ENCODE peak calls at places on chromosomes 13 and 19, in five cellular contexts. U is psoas muscle, P is tibial nerve, H is breast epithelium, S is heart right ventricle. T is an unnamed sample.

GRCh38 chr13:67408823-67409222 is 178.7 kb upstream of the PCDH9 start:
- DNase-seq in U (no peak), P (no peak), H (no peak), S (no peak), T (no peak)

GRCh38 chr13:73096173-73097117 is 37.6 kb downstream of the KLF5 start:
- DNase-seq in U (no peak), P (no peak), H (no peak), S (no peak), T (no peak)

GRCh38 chr19:49129238-49129583 is 9.9 kb downstream of the PPFIA3 start:
- DNase-seq in U (no peak), P (no peak), H (no peak), S (no peak), T (no peak)

GRCh38 chr19:6677924-6678689 is 8.1 kb upstream of the TNFSF14 start:
- DNase-seq in U (no peak), P (no peak), H (no peak), S (no peak), T (no peak)

GRCh38 chr13:114249062-114249461 is 14.4 kb downstream of the CDC16 start:
- DNase-seq in U (no peak), P (no peak), H (no peak), S (no peak), T (no peak)

GRCh38 chr13:73880365-73880764 is 253.8 kb downstream of the KLF12 start:
- DNase-seq in U (no peak), P (no peak), H (no peak), S (no peak), T (no peak)

GRCh38 chr19:3263866-3264265 is 39.4 kb downstream of the CELF5 start:
- DNase-seq in U (no peak), P (no peak), H (no peak), S (no peak), T (no peak)

GRCh38 chr19:2803486-2804155 is 16.0 kb upstream of the ZNF554 start:
- DNase-seq in U (no peak), P (no peak), H (no peak), S (no peak), T (no peak)

GRCh38 chr19:44643605-44644390 is at the start of gene PVR:
- DNase-seq in U (peak), P (no peak), H (peak), S (peak), T (peak)

GRCh38 chr13:32676242-32676641 is 90.0 kb downstream of the PDS5B start:
- DNase-seq in U (no peak), P (no peak), H (no peak), S (no peak), T (no peak)

GRCh38 chr19:34173145-34173956 is 1.0 kb downstream of the LSM14A start:
- DNase-seq in U (peak), P (peak), H (peak), S (peak), T (no peak)

GRCh38 chr19:49689133-49690072 is at the start of gene ADM5:
- DNase-seq in U (peak), P (no peak), H (peak), S (no peak), T (peak)

GRCh38 chr19:1457031-1457739 is 7.3 kb downstream of the APC2 start:
- DNase-seq in U (peak), P (no peak), H (no peak), S (no peak), T (no peak)

GRCh38 chr19:1649706-1650626 is 2.4 kb downstream of the TCF3 start:
- DNase-seq in U (no peak), P (no peak), H (no peak), S (no peak), T (no peak)

GRCh38 chr19:39372941-39373340 is 18.0 kb downstream of the PAF1 start:
- DNase-seq in U (no peak), P (no peak), H (no peak), S (no peak), T (no peak)

GRCh38 chr19:20078696-20079095 is 896 bp downstream of the ZNF90 start:
- DNase-seq in U (no peak), P (peak), H (no peak), S (peak), T (no peak)

GRCh38 chr19:46197314-46198070 is 32.0 kb upstream of the IGFL1 start:
- DNase-seq in U (no peak), P (no peak), H (no peak), S (no peak), T (no peak)

GRCh38 chr19:38691938-38692457 is 44.5 kb downstream of the ACTN4 start:
- DNase-seq in U (peak), P (no peak), H (peak), S (no peak), T (no peak)

GRCh38 chr13:97904059-97904458 is 49.4 kb upstream of the IPO5 start:
- DNase-seq in U (no peak), P (no peak), H (no peak), S (no peak), T (no peak)

GRCh38 chr13:20826810-20827560 is 53.2 kb upstream of the EEF1AKMT1 start:
- DNase-seq in U (no peak), P (no peak), H (no peak), S (no peak), T (no peak)

GRCh38 chr19:30326076-30326710 is 46.0 kb upstream of the ZNF536 start:
- DNase-seq in U (no peak), P (no peak), H (no peak), S (peak), T (peak)

GRCh38 chr19:9877775-9878510 is 42.8 kb downstream of the PIN1 start:
- DNase-seq in U (no peak), P (no peak), H (no peak), S (no peak), T (no peak)

GRCh38 chr19:40613669-40614594 is 12.8 kb downstream of the LTBP4 start:
- DNase-seq in U (peak), P (peak), H (peak), S (peak), T (no peak)

GRCh38 chr19:18756896-18757295 is 34.2 kb downstream of the COMP start:
- DNase-seq in U (no peak), P (no peak), H (peak), S (no peak), T (no peak)

GRCh38 chr13:70424928-70425327 is 316.7 kb upstream of the KLHL1 start:
- DNase-seq in U (no peak), P (no peak), H (no peak), S (no peak), T (no peak)

GRCh38 chr19:39083983-39084731 is at the start of gene ACP7:
- DNase-seq in U (no peak), P (no peak), H (no peak), S (no peak), T (peak)

GRCh38 chr19:5125376-5125775 is 156.5 kb downstream of the KDM4B start:
- DNase-seq in U (no peak), P (no peak), H (no peak), S (no peak), T (no peak)
- H3K27ac ChIP-seq in U (no peak), P (no peak), H (peak), S (no peak), T (no peak)

DNA sequence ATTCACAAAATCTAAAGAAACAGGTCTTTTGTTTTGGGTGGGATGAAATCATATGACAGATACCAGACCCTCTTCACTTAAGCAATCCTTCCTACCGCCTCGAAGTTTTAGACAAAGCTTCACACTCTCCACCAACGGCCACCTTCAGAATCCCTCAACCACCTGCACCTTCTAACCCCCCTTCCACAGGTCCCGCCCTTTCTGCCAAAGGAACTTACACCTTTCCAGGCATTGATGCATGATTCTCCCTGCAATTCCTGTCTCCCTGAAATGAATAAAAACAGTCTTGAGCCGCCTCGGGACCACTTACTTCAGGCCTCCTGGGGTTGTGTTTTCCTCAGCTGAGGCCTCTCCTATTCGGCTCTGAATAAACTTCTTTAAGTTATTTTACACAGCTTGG is 869 bp downstream of the ZNF433 start:
- DNase-seq in U (no peak), P (peak), H (no peak), S (no peak), T (no peak)
- H3K27ac ChIP-seq in U (peak), P (peak), H (peak), S (no peak), T (no peak)

GRCh38 chr19:42229263-42229854 is 9.2 kb downstream of the ZNF526 start:
- DNase-seq in U (no peak), P (no peak), H (no peak), S (no peak), T (no peak)
- H3K27ac ChIP-seq in U (no peak), P (peak), H (peak), S (no peak), T (no peak)

GRCh38 chr19:13079542-13079986 is 23.1 kb downstream of the LYL1 start:
- DNase-seq in U (peak), P (no peak), H (no peak), S (no peak), T (no peak)
- H3K27ac ChIP-seq in U (peak), P (peak), H (peak), S (peak), T (peak)

DNA sequence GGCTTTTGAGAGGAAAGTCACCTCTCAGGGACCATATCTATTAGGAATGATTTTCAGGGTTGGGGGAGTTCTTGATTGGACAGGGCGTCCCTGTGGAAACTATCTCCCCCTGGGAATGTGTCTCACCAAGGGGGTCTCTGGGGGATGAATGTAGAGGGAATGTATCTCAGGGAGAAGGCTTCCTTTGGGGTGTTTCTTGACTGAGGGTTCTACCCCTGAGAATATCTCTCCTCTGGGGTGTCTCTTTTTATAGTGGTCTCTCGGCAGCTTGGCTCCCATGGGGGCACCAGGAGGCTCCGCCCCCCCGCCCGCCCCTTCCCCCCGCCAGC is 997 bp downstream of the RTBDN start:
- DNase-seq in U (no peak), P (no peak), H (no peak), S (no peak), T (no peak)
- H3K27ac ChIP-seq in U (no peak), P (no peak), H (no peak), S (no peak), T (no peak)

GRCh38 chr13:34360702-34361101 is 542.8 kb downstream of the RFC3 start:
- DNase-seq in U (no peak), P (no peak), H (no peak), S (no peak), T (no peak)

GRCh38 chr13:34356686-34357434 is 538.9 kb downstream of the RFC3 start:
- DNase-seq in U (no peak), P (no peak), H (no peak), S (no peak), T (no peak)

GRCh38 chr13:34361528-34361927 is 543.6 kb downstream of the RFC3 start:
- DNase-seq in U (no peak), P (no peak), H (no peak), S (no peak), T (no peak)

GRCh38 chr13:34357435-34358232 is 539.7 kb downstream of the RFC3 start:
- DNase-seq in U (no peak), P (no peak), H (no peak), S (no peak), T (no peak)

GRCh38 chr13:34358811-34359513 is 541.0 kb downstream of the RFC3 start:
- DNase-seq in U (no peak), P (no peak), H (no peak), S (no peak), T (no peak)
- H3K27ac ChIP-seq in U (no peak), P (no peak), H (no peak), S (no peak), T (no peak)